ENCODE peak calls at places on chromosomes 3 and 15, in seven cellular contexts. F, I, R, Y, L, X and E are unnamed samples.

GRCh38 chr3:9439331-9439730 is 41.9 kb downstream of the SETD5 start:
- DNase-seq in Y (no peak), I (no peak), F (no peak), L (no peak), X (no peak), R (peak), E (no peak)

GRCh38 chr15:79593119-79593869 is 161.2 kb downstream of the MINAR1 start:
- DNase-seq in R (peak), X (no peak), F (no peak), Y (no peak), L (peak), I (no peak), E (no peak)

GRCh38 chr3:10945683-10946287 is 46.8 kb upstream of the SLC6A1 start:
- DNase-seq in Y (peak), I (peak), R (peak), X (peak), L (peak), F (peak), E (peak)

GRCh38 chr3:149536429-149536828 is 61.9 kb downstream of the TM4SF4 start:
- DNase-seq in R (peak), Y (no peak), I (no peak), L (no peak), F (peak), X (no peak), E (no peak)

GRCh38 chr15:22980189-22981136 is at the start of gene CYFIP1:
- DNase-seq in X (peak), F (peak), Y (peak), L (peak), I (peak), R (peak), E (peak)

GRCh38 chr3:30904986-30905385 is 10.5 kb upstream of the GADL1 start:
- DNase-seq in Y (no peak), I (no peak), L (no peak), F (no peak), R (no peak), X (no peak), E (no peak)

GRCh38 chr3:37197810-37198371 is 23.5 kb upstream of the LRRFIP2 start:
- DNase-seq in X (no peak), I (no peak), Y (no peak), L (no peak), R (peak), F (no peak), E (no peak)

GRCh38 chr3:69869643-69870042 is 129.9 kb upstream of the SAMMSON start:
- DNase-seq in Y (no peak), X (no peak), F (no peak), I (no peak), L (no peak), R (peak), E (no peak)

GRCh38 chr15:47485419-47485818 is 231.9 kb upstream of the SEMA6D start:
- DNase-seq in I (no peak), X (no peak), R (no peak), L (no peak), F (no peak), Y (no peak), E (no peak)

GRCh38 chr3:187049462-187050101 is 89.7 kb downstream of the RPL39L start:
- DNase-seq in Y (no peak), L (no peak), F (no peak), X (no peak), I (no peak), R (no peak), E (no peak)

GRCh38 chr3:159191454-159191853 is 389.6 kb downstream of the MFSD1 start:
- DNase-seq in I (no peak), X (no peak), R (peak), F (no peak), L (no peak), Y (no peak), E (no peak)

GRCh38 chr15:73752817-73753214 is 335 bp downstream of the INSYN1 start:
- DNase-seq in Y (no peak), X (no peak), R (peak), F (peak), L (no peak), I (no peak), E (peak)

GRCh38 chr15:70342141-70342540 is 244.4 kb upstream of the TLE3 start:
- DNase-seq in L (no peak), I (no peak), Y (no peak), X (no peak), R (no peak), F (no peak), E (no peak)

GRCh38 chr3:136659253-136659652 is 92.9 kb downstream of the STAG1 start:
- DNase-seq in Y (no peak), L (no peak), F (no peak), R (peak), I (no peak), X (no peak), E (no peak)

GRCh38 chr15:25850154-25851111 is 12.7 kb downstream of the ATP10A start:
- DNase-seq in X (peak), R (peak), I (peak), L (no peak), F (peak), Y (no peak), E (peak)

GRCh38 chr15:79265167-79265566 is 17.4 kb upstream of the ANKRD34C start:
- DNase-seq in Y (no peak), X (no peak), I (no peak), L (no peak), R (no peak), F (no peak), E (no peak)

GRCh38 chr15:101047301-101047781 is 128.2 kb downstream of the LRRK1 start:
- DNase-seq in Y (no peak), L (peak), I (no peak), R (peak), F (no peak), X (no peak), E (peak)

GRCh38 chr15:80556694-80557367 is 138.3 kb upstream of the ABHD17C start:
- DNase-seq in X (no peak), L (no peak), I (no peak), R (no peak), Y (no peak), F (no peak), E (no peak)

GRCh38 chr15:38479286-38479685 is 25.4 kb downstream of the FAM98B start:
- DNase-seq in L (no peak), I (no peak), F (no peak), R (no peak), X (no peak), Y (no peak), E (no peak)

GRCh38 chr3:137709011-137709601 is 55.0 kb upstream of the SOX14 start:
- DNase-seq in L (peak), X (no peak), F (no peak), Y (no peak), I (peak), R (no peak), E (peak)

GRCh38 chr15:28115871-28116270 is 16.8 kb upstream of the OCA2 start:
- DNase-seq in X (no peak), Y (no peak), I (no peak), F (no peak), L (no peak), R (no peak), E (no peak)

GRCh38 chr15:68653031-68653635 is 74.3 kb downstream of the CORO2B start:
- DNase-seq in F (no peak), R (no peak), Y (no peak), I (no peak), X (no peak), L (peak), E (no peak)

GRCh38 chr15:69014454-69014853 is at the start of gene NOX5:
- DNase-seq in Y (no peak), F (no peak), I (no peak), X (no peak), L (no peak), R (no peak), E (no peak)

GRCh38 chr15:40242216-40242599 is 3.3 kb downstream of the PAK6 start:
- DNase-seq in I (no peak), F (no peak), Y (no peak), L (no peak), X (no peak), R (no peak), E (no peak)

GRCh38 chr3:100992086-100993033 is 861 bp downstream of the ABI3BP start:
- DNase-seq in I (no peak), F (no peak), L (no peak), Y (no peak), X (no peak), R (peak), E (no peak)

GRCh38 chr15:90907051-90907660 is 4.1 kb downstream of the MAN2A2 start:
- DNase-seq in I (no peak), X (peak), F (no peak), L (no peak), Y (no peak), R (no peak), E (no peak)

GRCh38 chr3:62529230-62529629 is 155.9 kb upstream of the FEZF2 start:
- DNase-seq in R (peak), F (no peak), X (no peak), I (no peak), L (no peak), Y (no peak), E (peak)

GRCh38 chr3:192862408-192863385 is 55.0 kb downstream of the MB21D2 start:
- DNase-seq in Y (no peak), I (no peak), L (no peak), R (no peak), F (no peak), X (no peak), E (no peak)
- TF ChIP-seq CTCF in Y (no peak), I (no peak), L (no peak), R (no peak), F (no peak), X (no peak), E (no peak)

GRCh38 chr3:16831846-16832245 is 52.9 kb upstream of the PLCL2 start:
- DNase-seq in Y (no peak), X (no peak), R (no peak), I (no peak), F (no peak), L (no peak), E (no peak)

GRCh38 chr3:16834214-16834613 is 50.5 kb upstream of the PLCL2 start:
- DNase-seq in X (no peak), L (peak), R (no peak), I (no peak), Y (no peak), F (no peak), E (no peak)

GRCh38 chr3:16824085-16824696 is 60.6 kb upstream of the PLCL2 start:
- DNase-seq in X (no peak), Y (no peak), R (no peak), F (no peak), L (peak), I (peak), E (no peak)

GRCh38 chr3:16825617-16826204 is 59.0 kb upstream of the PLCL2 start:
- DNase-seq in F (no peak), R (no peak), I (no peak), Y (no peak), L (no peak), X (no peak), E (no peak)

GRCh38 chr3:16828815-16829214 is 55.9 kb upstream of the PLCL2 start:
- DNase-seq in L (peak), R (peak), X (peak), I (peak), F (no peak), Y (no peak), E (peak)
- TF ChIP-seq CTCF in L (peak), R (peak), X (no peak), I (no peak), F (peak), Y (no peak), E (peak)

GRCh38 chr15:63006032-63006878 is 36.3 kb upstream of the TPM1 start:
- DNase-seq in X (no peak), Y (no peak), F (no peak), R (no peak), I (no peak), L (peak), E (no peak)

GRCh38 chr15:63008333-63009049 is 34.1 kb upstream of the TPM1 start:
- DNase-seq in Y (no peak), R (no peak), L (no peak), F (no peak), I (no peak), X (no peak), E (no peak)

GRCh38 chr15:63000706-63001105 is 41.8 kb upstream of the TPM1 start:
- DNase-seq in F (no peak), L (no peak), R (no peak), X (no peak), I (no peak), Y (no peak), E (no peak)

GRCh38 chr15:62999923-63000484 is 42.5 kb upstream of the TPM1 start:
- DNase-seq in Y (no peak), R (no peak), F (no peak), I (no peak), L (peak), X (no peak), E (no peak)

DNA sequence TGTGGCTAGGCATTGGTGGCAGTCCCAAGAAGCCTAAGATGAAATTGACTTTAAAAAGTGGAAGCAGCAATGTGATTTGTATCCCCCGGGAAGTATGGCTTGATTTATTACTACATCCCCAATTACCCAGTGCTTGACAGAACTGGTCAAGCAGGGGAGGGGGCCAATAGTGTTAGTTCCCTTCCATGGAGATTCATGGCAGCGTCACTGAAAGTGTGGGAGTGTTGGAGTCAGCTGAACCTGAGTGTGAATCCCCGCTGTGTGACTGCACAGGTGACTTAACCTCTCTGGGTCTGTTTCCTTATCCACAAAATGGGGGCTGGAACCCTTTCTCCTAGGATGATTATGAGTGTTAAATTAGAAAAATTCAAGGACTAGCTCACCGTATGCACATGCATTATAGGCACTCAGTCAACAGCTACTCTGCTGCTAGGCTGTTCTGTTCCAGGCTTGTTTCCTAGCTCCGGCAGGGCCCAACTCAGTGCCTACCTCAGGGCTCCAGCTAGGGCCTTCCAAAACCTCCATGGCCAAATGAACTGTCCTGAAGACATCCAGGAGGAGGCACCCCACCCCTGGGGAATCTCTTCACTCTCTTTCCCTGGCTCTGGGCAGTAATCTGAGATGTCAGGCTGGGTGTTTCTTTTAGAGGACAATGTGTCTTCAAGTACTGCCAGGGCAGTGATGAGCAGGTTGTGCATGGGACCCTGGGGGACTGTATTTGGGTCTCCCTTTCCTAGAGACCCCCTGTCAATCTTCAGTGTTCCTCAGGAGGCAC is 38.5 kb upstream of the TPM1 start:
- DNase-seq in X (no peak), I (no peak), Y (no peak), L (no peak), R (no peak), F (no peak), E (no peak)
- TF ChIP-seq CTCF in X (no peak), I (no peak), Y (no peak), L (no peak), R (no peak), F (peak), E (no peak)

GRCh38 chr15:77634266-77634962 is 1.7 kb upstream of the LINGO1 start:
- DNase-seq in L (peak), I (peak), F (peak), R (peak), X (peak), Y (peak), E (peak)
- TF ChIP-seq CTCF in L (peak), I (peak), F (peak), R (peak), X (peak), Y (peak), E (peak)